ENCODE peak calls at places on chromosomes 6 and 20, in four cellular contexts. One of them, this sample, is unnamed. For H3K4me1, the result is how much of the 10 kb centered on the place peaks cover.

GRCh38 chr6:129929433-129929832 is 68.3 kb upstream of the TMEM244 start:
- DNase-seq in mammary epithelial cell: peak
- DNase-seq in GM23338: no peak
- DNase-seq in left lung: no peak
- DNase-seq in this sample: no peak

GRCh38 chr6:68141190-68141589 is 493.9 kb upstream of the ADGRB3 start:
- DNase-seq in GM23338: no peak
- DNase-seq in left lung: no peak
- DNase-seq in mammary epithelial cell: no peak
- DNase-seq in this sample: no peak

GRCh38 chr6:52297433-52297832 is 12.9 kb upstream of the MCM3 start:
- DNase-seq in GM23338: no peak
- DNase-seq in mammary epithelial cell: no peak
- DNase-seq in left lung: no peak
- DNase-seq in this sample: no peak

GRCh38 chr6:169968541-169969270 is 217.3 kb downstream of the ERMARD start:
- DNase-seq in left lung: no peak
- DNase-seq in mammary epithelial cell: no peak
- DNase-seq in GM23338: no peak
- DNase-seq in this sample: no peak

GRCh38 chr6:42746452-42747400 is 823 bp upstream of the TBCC start:
- DNase-seq in mammary epithelial cell: peak
- DNase-seq in left lung: peak
- DNase-seq in GM23338: peak
- DNase-seq in this sample: peak

GRCh38 chr6:31733734-31734133 is 2.6 kb downstream of the CLIC1 start:
- DNase-seq in mammary epithelial cell: no peak
- DNase-seq in left lung: no peak
- DNase-seq in GM23338: no peak
- DNase-seq in this sample: no peak

GRCh38 chr20:36314734-36315544 is 8.8 kb downstream of the DLGAP4 start:
- DNase-seq in left lung: peak
- DNase-seq in GM23338: no peak
- DNase-seq in mammary epithelial cell: no peak
- DNase-seq in this sample: no peak

GRCh38 chr6:134437376-134437775 is 119.5 kb upstream of the SGK1 start:
- DNase-seq in mammary epithelial cell: peak
- DNase-seq in left lung: peak
- DNase-seq in GM23338: no peak
- DNase-seq in this sample: no peak

GRCh38 chr6:108944058-108944457 is 95.8 kb downstream of the ARMC2 start:
- DNase-seq in left lung: no peak
- DNase-seq in mammary epithelial cell: no peak
- DNase-seq in GM23338: no peak
- DNase-seq in this sample: no peak

GRCh38 chr6:108944707-108945685 is 96.8 kb downstream of the ARMC2 start:
- DNase-seq in mammary epithelial cell: peak
- DNase-seq in left lung: peak
- DNase-seq in GM23338: no peak
- DNase-seq in this sample: no peak

GRCh38 chr6:108946695-108947094 is 98.5 kb downstream of the ARMC2 start:
- DNase-seq in left lung: no peak
- DNase-seq in GM23338: no peak
- DNase-seq in mammary epithelial cell: no peak
- DNase-seq in this sample: no peak

GRCh38 chr6:108947114-108947854 is 99.1 kb downstream of the ARMC2 start:
- DNase-seq in mammary epithelial cell: peak
- DNase-seq in GM23338: no peak
- DNase-seq in left lung: no peak
- DNase-seq in this sample: no peak

DNA sequence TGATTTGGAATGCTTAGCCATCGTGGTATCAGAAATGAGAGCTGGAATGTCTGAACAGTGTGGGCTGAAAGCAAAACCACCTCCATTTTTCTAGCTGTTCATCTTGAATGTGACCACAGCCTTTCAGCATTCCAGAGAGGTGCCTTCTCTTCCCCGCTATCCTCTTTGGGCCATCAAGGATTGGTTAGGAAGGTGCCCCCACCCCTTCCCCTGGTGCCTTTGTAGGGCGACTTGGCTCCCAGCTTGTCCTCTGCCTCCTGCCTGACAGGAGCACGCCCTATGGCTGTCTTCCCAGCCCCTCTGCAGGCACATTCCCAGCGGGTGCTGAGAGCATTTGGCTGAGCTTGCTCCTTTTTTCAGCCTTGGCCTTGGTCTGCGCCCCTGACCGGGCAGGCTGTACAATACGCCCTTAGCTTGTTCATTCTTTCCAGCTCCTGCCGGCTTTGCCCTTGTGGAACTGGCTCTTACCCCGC is 97.5 kb downstream of the ARMC2 start:
- DNase-seq in mammary epithelial cell: no peak
- DNase-seq in left lung: peak
- DNase-seq in GM23338: peak
- DNase-seq in this sample: no peak
- H3K4me1 ChIP-seq in mammary epithelial cell: under half
- H3K4me1 ChIP-seq in left lung: half or more
- H3K4me1 ChIP-seq in GM23338: under half
- H3K4me1 ChIP-seq in this sample: under half

GRCh38 chr20:43331911-43332310 is 125.8 kb upstream of the SRSF6 start:
- DNase-seq in mammary epithelial cell: no peak
- DNase-seq in left lung: no peak
- DNase-seq in GM23338: no peak
- DNase-seq in this sample: no peak

GRCh38 chr20:43322851-43323250 is 133.1 kb upstream of the PTPRT start:
- DNase-seq in left lung: no peak
- DNase-seq in mammary epithelial cell: no peak
- DNase-seq in GM23338: no peak
- DNase-seq in this sample: no peak

GRCh38 chr20:43320536-43320935 is 130.8 kb upstream of the PTPRT start:
- DNase-seq in mammary epithelial cell: no peak
- DNase-seq in GM23338: no peak
- DNase-seq in left lung: no peak
- DNase-seq in this sample: no peak

GRCh38 chr20:43323592-43323991 is 133.9 kb upstream of the PTPRT start:
- DNase-seq in GM23338: no peak
- DNase-seq in left lung: no peak
- DNase-seq in mammary epithelial cell: no peak
- DNase-seq in this sample: no peak

GRCh38 chr20:43325926-43326325 is 131.8 kb upstream of the SRSF6 start:
- DNase-seq in left lung: no peak
- DNase-seq in mammary epithelial cell: no peak
- DNase-seq in GM23338: no peak
- DNase-seq in this sample: no peak
- H3K27ac ChIP-seq in left lung: no peak
- H3K27ac ChIP-seq in mammary epithelial cell: no peak
- H3K27ac ChIP-seq in GM23338: no peak
- H3K27ac ChIP-seq in this sample: no peak

GRCh38 chr6:79868098-79868722 is 79.1 kb downstream of the ELOVL4 start:
- DNase-seq in GM23338: peak
- DNase-seq in left lung: no peak
- DNase-seq in mammary epithelial cell: peak
- DNase-seq in this sample: no peak
- H3K4me3 ChIP-seq in GM23338: peak
- H3K4me3 ChIP-seq in left lung: no peak
- H3K4me3 ChIP-seq in mammary epithelial cell: no peak
- H3K4me3 ChIP-seq in this sample: no peak

DNA sequence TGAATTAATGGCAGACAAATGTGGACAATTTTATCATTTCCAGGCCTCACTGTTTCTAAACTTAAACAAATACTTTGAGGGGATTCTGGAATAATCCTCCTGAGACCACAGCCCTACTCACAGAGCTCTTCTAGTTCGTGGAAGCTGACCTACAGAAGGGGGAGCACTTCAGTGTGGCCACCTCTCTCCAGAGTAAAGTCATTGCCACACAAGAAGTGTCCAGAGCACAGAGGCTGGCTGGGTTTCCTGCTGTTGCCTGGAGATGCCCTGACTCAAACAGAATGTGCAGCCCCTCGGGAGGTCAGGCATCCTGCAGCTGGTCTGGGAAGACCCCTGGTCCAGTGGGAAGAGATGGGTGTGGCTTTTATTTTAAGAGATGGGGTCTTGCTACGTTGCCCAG is 110.9 kb downstream of the QRSL1 start:
- DNase-seq in mammary epithelial cell: no peak
- DNase-seq in GM23338: no peak
- DNase-seq in left lung: no peak
- DNase-seq in this sample: no peak
- H3K4me1 ChIP-seq in mammary epithelial cell: half or more
- H3K4me1 ChIP-seq in GM23338: under half
- H3K4me1 ChIP-seq in left lung: under half
- H3K4me1 ChIP-seq in this sample: under half

DNA sequence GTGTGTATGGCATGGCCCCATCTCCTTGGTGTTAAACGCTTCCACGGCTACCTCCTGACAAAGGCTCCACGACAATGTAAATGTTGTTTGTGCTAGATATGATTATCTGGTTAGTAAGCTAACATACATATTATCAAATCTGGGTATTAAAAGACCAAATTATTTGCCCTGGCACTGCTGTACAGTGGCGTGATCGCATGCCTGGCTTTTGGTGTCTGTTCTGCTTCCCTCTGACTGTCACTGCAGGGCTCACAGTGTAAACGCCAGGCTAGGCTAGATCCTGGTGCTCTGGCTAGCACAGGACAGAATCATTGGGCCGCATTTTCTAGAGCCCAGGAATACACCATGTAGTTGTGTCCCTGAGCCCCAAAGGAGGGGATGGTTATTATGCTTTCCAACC is 38.7 kb downstream of the CD164 start:
- DNase-seq in left lung: no peak
- DNase-seq in mammary epithelial cell: no peak
- DNase-seq in GM23338: no peak
- DNase-seq in this sample: no peak
- H3K27ac ChIP-seq in left lung: no peak
- H3K27ac ChIP-seq in mammary epithelial cell: no peak
- H3K27ac ChIP-seq in GM23338: no peak
- H3K27ac ChIP-seq in this sample: no peak

GRCh38 chr6:99514089-99514488 is 1.1 kb downstream of the USP45 start:
- DNase-seq in left lung: no peak
- DNase-seq in mammary epithelial cell: no peak
- DNase-seq in GM23338: peak
- DNase-seq in this sample: no peak
- H3K4me3 ChIP-seq in left lung: peak
- H3K4me3 ChIP-seq in mammary epithelial cell: peak
- H3K4me3 ChIP-seq in GM23338: peak
- H3K4me3 ChIP-seq in this sample: no peak

This sample was measured in CD8-positive, alpha-beta T cell.